ENCODE peak calls at places on chromosomes 1 and 21, in six cellular contexts. L is K562, Q is ovary, E is tibial artery, M is fibroblast of lung, T is substantia nigra. O is an unnamed sample.

GRCh38 chr1:107132780-107133179 is 8.1 kb upstream of the NTNG1 start:
- DNase-seq in L (no peak), Q (no peak), E (no peak), M (no peak), T (no peak), O (no peak)

GRCh38 chr1:177593105-177593504 is 376.8 kb downstream of the SEC16B start:
- DNase-seq in L (no peak), Q (no peak), E (no peak), M (no peak), T (no peak), O (no peak)

GRCh38 chr1:225942574-225942973 is 1.6 kb upstream of the LEFTY2 start:
- DNase-seq in L (no peak), Q (no peak), E (no peak), M (no peak), T (no peak), O (no peak)

GRCh38 chr1:18241932-18242331 is 134.3 kb downstream of the IGSF21 start:
- DNase-seq in L (no peak), Q (no peak), E (no peak), M (no peak), T (no peak), O (no peak)

GRCh38 chr1:178055093-178055492 is 38.8 kb upstream of the RASAL2 start:
- DNase-seq in L (no peak), Q (no peak), E (no peak), M (no peak), T (peak), O (no peak)

GRCh38 chr1:180425956-180426355 is 76.4 kb downstream of the ACBD6 start:
- DNase-seq in L (no peak), Q (no peak), E (no peak), M (peak), T (no peak), O (no peak)

GRCh38 chr1:241532864-241533263 is 686 bp downstream of the KMO start:
- DNase-seq in L (no peak), Q (no peak), E (no peak), M (no peak), T (no peak), O (no peak)

GRCh38 chr1:186617860-186618780 is 62.1 kb downstream of the PTGS2 start:
- DNase-seq in L (no peak), Q (no peak), E (no peak), M (peak), T (no peak), O (peak)

GRCh38 chr1:6027591-6027990 is 18.1 kb upstream of the KCNAB2 start:
- DNase-seq in L (no peak), Q (no peak), E (no peak), M (no peak), T (no peak), O (no peak)

GRCh38 chr1:27864264-27864895 is 8.0 kb upstream of the THEMIS2 start:
- DNase-seq in L (no peak), Q (no peak), E (no peak), M (no peak), T (no peak), O (no peak)

GRCh38 chr1:44531785-44532566 is 126.9 kb downstream of the RNF220 start:
- DNase-seq in L (peak), Q (no peak), E (no peak), M (peak), T (no peak), O (no peak)

GRCh38 chr21:33362044-33362555 is 37.3 kb downstream of the IFNAR1 start:
- DNase-seq in L (no peak), Q (no peak), E (no peak), M (no peak), T (no peak), O (no peak)

GRCh38 chr1:155882235-155882634 is 22.9 kb downstream of the SYT11 start:
- DNase-seq in L (no peak), Q (no peak), E (no peak), M (no peak), T (no peak), O (no peak)

DNA sequence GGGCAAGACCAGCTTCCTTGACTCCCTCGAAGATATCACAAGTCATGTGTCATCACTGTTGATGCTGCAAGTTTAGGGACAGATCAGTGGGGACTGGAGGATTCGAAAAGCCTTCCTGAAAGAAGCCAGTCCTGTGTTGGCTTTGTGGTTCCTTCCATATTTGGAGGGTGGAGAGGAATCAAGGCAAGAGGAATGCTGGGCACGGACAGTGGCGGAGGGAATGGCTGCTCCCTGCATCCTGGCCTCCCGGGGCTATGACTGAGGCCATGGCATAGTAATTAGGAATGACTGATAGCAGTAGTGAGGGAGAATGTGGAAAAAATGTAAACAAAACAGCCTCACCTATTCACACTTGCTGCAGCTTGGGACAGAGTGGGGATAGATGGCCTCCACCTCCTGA is 36.4 kb downstream of the VANGL1 start:
- DNase-seq in L (no peak), Q (no peak), E (no peak), M (peak), T (no peak), O (no peak)
- H3K27ac ChIP-seq in L (no peak), Q (peak), E (peak), M (no peak), T (no peak), O (peak)

GRCh38 chr1:33099290-33100118 is 18.6 kb downstream of the AZIN2 start:
- DNase-seq in L (no peak), Q (no peak), E (no peak), M (peak), T (no peak), O (peak)
- H3K27ac ChIP-seq in L (no peak), Q (no peak), E (peak), M (peak), T (no peak), O (no peak)

DNA sequence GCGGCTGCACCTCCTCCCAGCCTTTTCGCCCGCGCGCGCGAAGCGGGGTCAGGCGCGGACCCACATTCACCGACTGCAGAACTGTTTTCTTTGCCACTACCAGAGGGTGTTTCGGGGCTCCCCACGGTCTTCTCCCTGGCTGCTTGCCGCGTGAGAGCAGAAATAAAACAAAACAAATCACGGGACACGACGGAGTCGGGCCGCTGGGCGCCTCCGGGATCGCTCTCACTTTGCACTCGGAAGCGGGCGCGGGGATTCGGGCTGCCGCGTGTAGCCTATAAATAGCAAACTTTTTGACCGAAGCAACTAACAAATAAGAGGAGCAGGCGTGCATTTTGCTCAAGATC is 412.3 kb upstream of the ESRRG start:
- DNase-seq in L (no peak), Q (no peak), E (no peak), M (peak), T (no peak), O (peak)
- H3K27ac ChIP-seq in L (no peak), Q (no peak), E (no peak), M (no peak), T (no peak), O (no peak)

DNA sequence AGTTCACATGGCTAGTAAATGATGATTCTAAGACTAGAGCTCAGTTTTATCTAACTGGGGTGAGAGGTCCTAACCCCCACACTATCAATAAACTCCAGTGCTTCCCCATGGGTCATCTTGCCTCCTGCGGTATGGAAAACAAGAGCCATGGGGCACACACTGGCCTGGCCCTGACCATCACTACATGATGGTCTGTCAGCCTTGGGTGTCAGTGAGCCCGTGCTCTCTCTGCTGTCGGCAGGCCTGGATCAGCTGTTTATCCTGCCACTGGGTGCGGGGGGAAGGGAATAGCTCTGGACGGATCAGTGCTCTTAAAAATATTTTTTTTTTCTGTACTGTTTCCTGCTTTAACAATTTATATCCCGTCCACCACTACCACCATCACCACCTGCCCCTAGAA is 255.0 kb upstream of the ADGRL2 start:
- DNase-seq in L (no peak), Q (no peak), E (no peak), M (no peak), T (no peak), O (no peak)
- H3K27ac ChIP-seq in L (no peak), Q (no peak), E (no peak), M (no peak), T (no peak), O (no peak)

GRCh38 chr21:41614456-41615010 is 106.6 kb upstream of the TMPRSS2 start:
- DNase-seq in L (no peak), Q (no peak), E (no peak), M (peak), T (no peak), O (no peak)

GRCh38 chr21:41613421-41613998 is 105.6 kb upstream of the TMPRSS2 start:
- DNase-seq in L (no peak), Q (no peak), E (no peak), M (peak), T (no peak), O (no peak)

GRCh38 chr21:41611966-41612606 is 104.1 kb upstream of the TMPRSS2 start:
- DNase-seq in L (peak), Q (no peak), E (no peak), M (peak), T (no peak), O (no peak)

GRCh38 chr21:41611441-41611840 is 103.5 kb upstream of the TMPRSS2 start:
- DNase-seq in L (no peak), Q (no peak), E (peak), M (no peak), T (no peak), O (no peak)

GRCh38 chr21:41612674-41613250 is 104.8 kb upstream of the TMPRSS2 start:
- DNase-seq in L (peak), Q (peak), E (peak), M (peak), T (peak), O (peak)
- H3K27ac ChIP-seq in L (no peak), Q (peak), E (peak), M (peak), T (no peak), O (peak)

GRCh38 chr1:235516862-235517446 is 12.7 kb upstream of the B3GALNT2 start:
- DNase-seq in L (no peak), Q (no peak), E (no peak), M (no peak), T (no peak), O (no peak)
- H3K27ac ChIP-seq in L (no peak), Q (no peak), E (no peak), M (no peak), T (no peak), O (no peak)

O was measured in coronary artery.